ENCODE peak calls at places on chromosomes 7 and 10, in nine cellular contexts. One of them, this sample, is unnamed. For H3K4me1, H3K27me3 and H3K36me3, the result is how much of the 10 kb centered on the place peaks cover.

GRCh38 chr7:18547509-18548187 is 52.1 kb downstream of the HDAC9 start:
- DNase-seq in fibroblast of lung: no peak
- DNase-seq in HCT116: no peak
- DNase-seq in lung: no peak
- DNase-seq in left ventricle myocardium inferior: no peak
- DNase-seq in psoas muscle: no peak
- DNase-seq in CD4-positive, CD25-positive, alpha-beta regulatory T cell: no peak
- DNase-seq in upper lobe of right lung: no peak
- DNase-seq in ascending aorta: no peak
- DNase-seq in this sample: no peak

GRCh38 chr10:53489331-53489730 is 716.7 kb upstream of the MBL2 start:
- DNase-seq in fibroblast of lung: no peak
- DNase-seq in HCT116: no peak
- DNase-seq in lung: no peak
- DNase-seq in left ventricle myocardium inferior: no peak
- DNase-seq in psoas muscle: no peak
- DNase-seq in CD4-positive, CD25-positive, alpha-beta regulatory T cell: no peak
- DNase-seq in upper lobe of right lung: no peak
- DNase-seq in ascending aorta: no peak
- DNase-seq in this sample: no peak

GRCh38 chr7:100127866-100128601 is 1.3 kb downstream of the MBLAC1 start:
- DNase-seq in fibroblast of lung: no peak
- DNase-seq in HCT116: no peak
- DNase-seq in lung: no peak
- DNase-seq in left ventricle myocardium inferior: no peak
- DNase-seq in psoas muscle: peak
- DNase-seq in CD4-positive, CD25-positive, alpha-beta regulatory T cell: peak
- DNase-seq in upper lobe of right lung: no peak
- DNase-seq in ascending aorta: no peak
- DNase-seq in this sample: no peak

GRCh38 chr7:71752171-71752935 is 620.4 kb downstream of the GALNT17 start:
- DNase-seq in fibroblast of lung: no peak
- DNase-seq in HCT116: no peak
- DNase-seq in lung: peak
- DNase-seq in left ventricle myocardium inferior: peak
- DNase-seq in psoas muscle: peak
- DNase-seq in CD4-positive, CD25-positive, alpha-beta regulatory T cell: peak
- DNase-seq in upper lobe of right lung: peak
- DNase-seq in ascending aorta: no peak
- DNase-seq in this sample: no peak

GRCh38 chr7:43385856-43386255 is 197.1 kb upstream of the STK17A start:
- DNase-seq in fibroblast of lung: peak
- DNase-seq in HCT116: no peak
- DNase-seq in lung: no peak
- DNase-seq in left ventricle myocardium inferior: no peak
- DNase-seq in psoas muscle: no peak
- DNase-seq in CD4-positive, CD25-positive, alpha-beta regulatory T cell: no peak
- DNase-seq in upper lobe of right lung: no peak
- DNase-seq in ascending aorta: no peak
- DNase-seq in this sample: no peak

GRCh38 chr7:157009170-157009777 is 1.2 kb downstream of the MNX1 start:
- DNase-seq in fibroblast of lung: no peak
- DNase-seq in HCT116: no peak
- DNase-seq in lung: no peak
- DNase-seq in left ventricle myocardium inferior: no peak
- DNase-seq in psoas muscle: no peak
- DNase-seq in CD4-positive, CD25-positive, alpha-beta regulatory T cell: no peak
- DNase-seq in upper lobe of right lung: peak
- DNase-seq in ascending aorta: no peak
- DNase-seq in this sample: no peak

GRCh38 chr7:98221611-98222532 is 10.6 kb downstream of the BHLHA15 start:
- DNase-seq in fibroblast of lung: no peak
- DNase-seq in HCT116: no peak
- DNase-seq in lung: no peak
- DNase-seq in left ventricle myocardium inferior: peak
- DNase-seq in psoas muscle: no peak
- DNase-seq in CD4-positive, CD25-positive, alpha-beta regulatory T cell: no peak
- DNase-seq in upper lobe of right lung: peak
- DNase-seq in ascending aorta: no peak
- DNase-seq in this sample: no peak

GRCh38 chr7:111953611-111954010 is 252.6 kb downstream of the DOCK4 start:
- DNase-seq in fibroblast of lung: no peak
- DNase-seq in HCT116: no peak
- DNase-seq in lung: no peak
- DNase-seq in left ventricle myocardium inferior: no peak
- DNase-seq in psoas muscle: no peak
- DNase-seq in CD4-positive, CD25-positive, alpha-beta regulatory T cell: peak
- DNase-seq in upper lobe of right lung: no peak
- DNase-seq in ascending aorta: no peak
- DNase-seq in this sample: no peak

GRCh38 chr10:75681334-75681733 is 249.9 kb downstream of the LRMDA start:
- DNase-seq in fibroblast of lung: no peak
- DNase-seq in HCT116: no peak
- DNase-seq in lung: no peak
- DNase-seq in left ventricle myocardium inferior: no peak
- DNase-seq in psoas muscle: no peak
- DNase-seq in CD4-positive, CD25-positive, alpha-beta regulatory T cell: no peak
- DNase-seq in upper lobe of right lung: no peak
- DNase-seq in ascending aorta: no peak
- DNase-seq in this sample: no peak

GRCh38 chr10:4353059-4353655 is 472.9 kb upstream of the AKR1E2 start:
- DNase-seq in fibroblast of lung: peak
- DNase-seq in HCT116: no peak
- DNase-seq in lung: no peak
- DNase-seq in left ventricle myocardium inferior: no peak
- DNase-seq in psoas muscle: no peak
- DNase-seq in CD4-positive, CD25-positive, alpha-beta regulatory T cell: no peak
- DNase-seq in upper lobe of right lung: no peak
- DNase-seq in ascending aorta: no peak
- DNase-seq in this sample: no peak

GRCh38 chr10:71714592-71714991 is 5.0 kb downstream of the C10orf105 start:
- DNase-seq in fibroblast of lung: no peak
- DNase-seq in HCT116: no peak
- DNase-seq in lung: no peak
- DNase-seq in left ventricle myocardium inferior: no peak
- DNase-seq in psoas muscle: no peak
- DNase-seq in CD4-positive, CD25-positive, alpha-beta regulatory T cell: no peak
- DNase-seq in upper lobe of right lung: no peak
- DNase-seq in ascending aorta: no peak
- DNase-seq in this sample: no peak

GRCh38 chr7:155818154-155818819 is 6.0 kb upstream of the SHH start:
- DNase-seq in fibroblast of lung: no peak
- DNase-seq in HCT116: no peak
- DNase-seq in lung: no peak
- DNase-seq in left ventricle myocardium inferior: no peak
- DNase-seq in psoas muscle: no peak
- DNase-seq in CD4-positive, CD25-positive, alpha-beta regulatory T cell: no peak
- DNase-seq in upper lobe of right lung: peak
- DNase-seq in ascending aorta: no peak
- DNase-seq in this sample: no peak

GRCh38 chr7:100400656-100401055 is 27.4 kb downstream of the PILRA start:
- DNase-seq in fibroblast of lung: no peak
- DNase-seq in HCT116: peak
- DNase-seq in lung: no peak
- DNase-seq in left ventricle myocardium inferior: no peak
- DNase-seq in psoas muscle: no peak
- DNase-seq in CD4-positive, CD25-positive, alpha-beta regulatory T cell: peak
- DNase-seq in upper lobe of right lung: no peak
- DNase-seq in ascending aorta: peak
- DNase-seq in this sample: peak

GRCh38 chr10:131556061-131556896 is 244.8 kb upstream of the TCERG1L start:
- DNase-seq in fibroblast of lung: no peak
- DNase-seq in HCT116: no peak
- DNase-seq in lung: no peak
- DNase-seq in left ventricle myocardium inferior: no peak
- DNase-seq in psoas muscle: no peak
- DNase-seq in CD4-positive, CD25-positive, alpha-beta regulatory T cell: no peak
- DNase-seq in upper lobe of right lung: no peak
- DNase-seq in ascending aorta: no peak
- DNase-seq in this sample: no peak

GRCh38 chr10:26311383-26311940 is 94.9 kb downstream of the GAD2 start:
- DNase-seq in fibroblast of lung: no peak
- DNase-seq in HCT116: peak
- DNase-seq in lung: no peak
- DNase-seq in left ventricle myocardium inferior: no peak
- DNase-seq in psoas muscle: no peak
- DNase-seq in CD4-positive, CD25-positive, alpha-beta regulatory T cell: no peak
- DNase-seq in upper lobe of right lung: no peak
- DNase-seq in ascending aorta: no peak
- DNase-seq in this sample: no peak

GRCh38 chr7:155618708-155619633 is 25.5 kb upstream of the RBM33 start:
- DNase-seq in fibroblast of lung: peak
- DNase-seq in HCT116: no peak
- DNase-seq in lung: no peak
- DNase-seq in left ventricle myocardium inferior: no peak
- DNase-seq in psoas muscle: no peak
- DNase-seq in CD4-positive, CD25-positive, alpha-beta regulatory T cell: no peak
- DNase-seq in upper lobe of right lung: no peak
- DNase-seq in ascending aorta: no peak
- DNase-seq in this sample: no peak

GRCh38 chr10:23718946-23719345 is 280.1 kb downstream of the OTUD1 start:
- DNase-seq in fibroblast of lung: no peak
- DNase-seq in HCT116: no peak
- DNase-seq in lung: no peak
- DNase-seq in left ventricle myocardium inferior: no peak
- DNase-seq in psoas muscle: no peak
- DNase-seq in CD4-positive, CD25-positive, alpha-beta regulatory T cell: no peak
- DNase-seq in upper lobe of right lung: no peak
- DNase-seq in ascending aorta: no peak
- DNase-seq in this sample: no peak

GRCh38 chr10:131231323-131231964 is 80.1 kb downstream of the TCERG1L start:
- DNase-seq in fibroblast of lung: no peak
- DNase-seq in HCT116: no peak
- DNase-seq in lung: no peak
- DNase-seq in left ventricle myocardium inferior: no peak
- DNase-seq in psoas muscle: no peak
- DNase-seq in CD4-positive, CD25-positive, alpha-beta regulatory T cell: no peak
- DNase-seq in upper lobe of right lung: no peak
- DNase-seq in ascending aorta: no peak
- DNase-seq in this sample: no peak

DNA sequence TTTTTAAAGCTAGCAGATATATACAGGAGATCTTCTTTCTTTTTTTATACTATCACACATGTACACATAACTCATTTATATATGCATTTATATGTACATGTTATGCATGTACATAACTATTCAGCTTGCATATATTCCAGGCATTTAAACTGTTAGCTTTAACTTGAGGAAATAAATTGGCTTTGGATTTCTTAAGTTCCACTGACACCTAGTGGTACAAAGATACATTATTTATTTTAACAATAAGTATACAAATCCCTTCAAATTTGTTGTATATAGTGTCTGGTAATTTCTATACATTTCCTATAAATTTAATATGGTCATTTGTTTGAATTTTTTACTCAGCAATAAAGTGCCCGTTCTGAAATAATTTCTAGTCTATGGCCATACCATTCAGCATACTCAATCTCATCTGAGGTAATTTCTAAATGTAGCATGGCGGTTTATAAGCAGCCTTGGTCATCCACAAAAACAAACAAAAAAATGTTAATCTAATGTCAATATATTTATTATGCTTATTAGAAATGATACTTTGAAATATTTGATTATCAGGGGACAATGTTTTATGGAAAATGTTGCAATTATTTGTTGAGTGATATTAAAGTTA is 11.6 kb downstream of the ZDHHC6 start:
- DNase-seq in fibroblast of lung: peak
- DNase-seq in HCT116: peak
- DNase-seq in lung: no peak
- DNase-seq in left ventricle myocardium inferior: no peak
- DNase-seq in psoas muscle: no peak
- DNase-seq in CD4-positive, CD25-positive, alpha-beta regulatory T cell: peak
- DNase-seq in upper lobe of right lung: no peak
- DNase-seq in ascending aorta: no peak
- DNase-seq in this sample: no peak
- H3K4me1 ChIP-seq in fibroblast of lung: under half
- H3K4me1 ChIP-seq in HCT116: under half
- H3K4me1 ChIP-seq in lung: under half
- H3K4me1 ChIP-seq in left ventricle myocardium inferior: under half
- H3K4me1 ChIP-seq in psoas muscle: under half
- H3K4me1 ChIP-seq in CD4-positive, CD25-positive, alpha-beta regulatory T cell: under half
- H3K4me1 ChIP-seq in upper lobe of right lung: under half
- H3K4me1 ChIP-seq in ascending aorta: under half
- H3K4me1 ChIP-seq in this sample: under half

GRCh38 chr10:78715435-78715834 is 353.3 kb upstream of the ZMIZ1 start:
- DNase-seq in fibroblast of lung: peak
- DNase-seq in HCT116: no peak
- DNase-seq in lung: no peak
- DNase-seq in left ventricle myocardium inferior: no peak
- DNase-seq in psoas muscle: no peak
- DNase-seq in CD4-positive, CD25-positive, alpha-beta regulatory T cell: no peak
- DNase-seq in upper lobe of right lung: no peak
- DNase-seq in ascending aorta: no peak
- DNase-seq in this sample: no peak
- H3K27me3 ChIP-seq in fibroblast of lung: under half
- H3K27me3 ChIP-seq in HCT116: under half
- H3K27me3 ChIP-seq in lung: under half
- H3K27me3 ChIP-seq in left ventricle myocardium inferior: under half
- H3K27me3 ChIP-seq in psoas muscle: under half
- H3K27me3 ChIP-seq in CD4-positive, CD25-positive, alpha-beta regulatory T cell: under half
- H3K27me3 ChIP-seq in upper lobe of right lung: under half
- H3K27me3 ChIP-seq in ascending aorta: under half
- H3K27me3 ChIP-seq in this sample: under half

DNA sequence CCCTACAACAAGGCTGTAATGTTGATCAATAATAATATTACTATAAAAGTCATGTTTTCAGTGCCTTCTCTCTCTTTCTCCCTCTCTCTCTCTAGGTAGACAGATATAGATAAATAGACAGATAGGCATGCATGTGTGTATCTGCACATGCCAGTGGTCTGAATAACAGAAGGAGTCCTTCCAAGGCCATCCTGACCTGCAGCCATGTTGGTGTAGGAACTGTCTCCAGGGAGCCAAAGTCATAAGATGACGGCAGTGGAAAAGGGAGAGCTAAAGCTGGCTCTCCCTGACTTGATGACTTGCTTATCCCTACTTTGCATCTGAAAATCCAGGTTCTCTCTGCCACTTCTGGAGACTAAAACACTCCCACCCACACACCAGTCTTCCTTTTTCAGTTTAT is 113.0 kb downstream of the TRIL start:
- DNase-seq in fibroblast of lung: no peak
- DNase-seq in HCT116: no peak
- DNase-seq in lung: no peak
- DNase-seq in left ventricle myocardium inferior: no peak
- DNase-seq in psoas muscle: no peak
- DNase-seq in CD4-positive, CD25-positive, alpha-beta regulatory T cell: no peak
- DNase-seq in upper lobe of right lung: no peak
- DNase-seq in ascending aorta: no peak
- DNase-seq in this sample: no peak
- H3K36me3 ChIP-seq in fibroblast of lung: under half
- H3K36me3 ChIP-seq in HCT116: under half
- H3K36me3 ChIP-seq in lung: under half
- H3K36me3 ChIP-seq in left ventricle myocardium inferior: under half
- H3K36me3 ChIP-seq in psoas muscle: under half
- H3K36me3 ChIP-seq in CD4-positive, CD25-positive, alpha-beta regulatory T cell: under half
- H3K36me3 ChIP-seq in upper lobe of right lung: under half
- H3K36me3 ChIP-seq in ascending aorta: under half
- H3K36me3 ChIP-seq in this sample: under half

GRCh38 chr10:132597654-132598053 is 60.1 kb downstream of the INPP5A start:
- DNase-seq in fibroblast of lung: no peak
- DNase-seq in HCT116: no peak
- DNase-seq in lung: no peak
- DNase-seq in left ventricle myocardium inferior: no peak
- DNase-seq in psoas muscle: no peak
- DNase-seq in CD4-positive, CD25-positive, alpha-beta regulatory T cell: no peak
- DNase-seq in upper lobe of right lung: no peak
- DNase-seq in ascending aorta: no peak
- DNase-seq in this sample: no peak
- H3K4me1 ChIP-seq in fibroblast of lung: under half
- H3K4me1 ChIP-seq in HCT116: under half
- H3K4me1 ChIP-seq in lung: under half
- H3K4me1 ChIP-seq in left ventricle myocardium inferior: half or more
- H3K4me1 ChIP-seq in psoas muscle: under half
- H3K4me1 ChIP-seq in CD4-positive, CD25-positive, alpha-beta regulatory T cell: under half
- H3K4me1 ChIP-seq in upper lobe of right lung: under half
- H3K4me1 ChIP-seq in ascending aorta: under half
- H3K4me1 ChIP-seq in this sample: under half

This sample was measured in SJSA1.